ENCODE peak calls at places on chromosomes 2 and 18, in five cellular contexts. M is H9, X is neuronal stem cell, V is trophoblast cell, P is mesenchymal stem cell. O is an unnamed sample.

GRCh38 chr2:10286216-10287037 is 16.3 kb upstream of the HPCAL1 start:
- DNase-seq in M (no peak), X (no peak), V (no peak), P (no peak), O (no peak)

GRCh38 chr2:116737951-116738350 is 1076.5 kb upstream of the DDX18 start:
- DNase-seq in M (no peak), X (no peak), V (no peak), P (no peak), O (no peak)

GRCh38 chr2:138787053-138787666 is 7.0 kb upstream of the NXPH2 start:
- DNase-seq in M (no peak), X (peak), V (peak), P (peak), O (no peak)

GRCh38 chr2:229815858-229816257 is 101.5 kb upstream of the DNER start:
- DNase-seq in M (no peak), X (no peak), V (peak), P (peak), O (no peak)

GRCh38 chr2:28398101-28398834 is 5.6 kb downstream of the FOSL2 start:
- DNase-seq in M (no peak), X (no peak), V (peak), P (peak), O (no peak)

GRCh38 chr2:132585982-132586608 is 83.9 kb downstream of the LYPD1 start:
- DNase-seq in M (no peak), X (no peak), V (no peak), P (no peak), O (no peak)

GRCh38 chr2:200863655-200864205 is 728 bp downstream of the CLK1 start:
- DNase-seq in M (no peak), X (no peak), V (peak), P (no peak), O (no peak)

GRCh38 chr2:64052468-64053241 is 33.4 kb upstream of the VPS54 start:
- DNase-seq in M (no peak), X (no peak), V (no peak), P (no peak), O (no peak)

GRCh38 chr2:215236131-215236530 is 75.7 kb upstream of the ATIC start:
- DNase-seq in M (no peak), X (no peak), V (no peak), P (no peak), O (no peak)

GRCh38 chr2:147628971-147629421 is 215.8 kb upstream of the ACVR2A start:
- DNase-seq in M (no peak), X (no peak), V (peak), P (no peak), O (no peak)

GRCh38 chr2:40072442-40073232 is 293.6 kb upstream of the THUMPD2 start:
- DNase-seq in M (no peak), X (no peak), V (no peak), P (no peak), O (no peak)

GRCh38 chr2:159968282-159968900 is 94.0 kb downstream of the PLA2R1 start:
- DNase-seq in M (peak), X (peak), V (peak), P (peak), O (no peak)

GRCh38 chr2:25363733-25364132 is 22.0 kb upstream of the DNMT3A start:
- DNase-seq in M (no peak), X (no peak), V (no peak), P (no peak), O (no peak)

GRCh38 chr2:209073151-209073550 is 350.7 kb upstream of the MAP2 start:
- DNase-seq in M (no peak), X (no peak), V (no peak), P (no peak), O (no peak)

GRCh38 chr2:137865954-137866540 is 98.2 kb upstream of the HNMT start:
- DNase-seq in M (peak), X (peak), V (peak), P (peak), O (no peak)

GRCh38 chr2:211237586-211237985 is 681.2 kb downstream of the CPS1 start:
- DNase-seq in M (no peak), X (no peak), V (no peak), P (no peak), O (no peak)
- H2BK12ac ChIP-seq in M (no peak), X (no peak), V (no peak), P (no peak), O (no peak)

DNA sequence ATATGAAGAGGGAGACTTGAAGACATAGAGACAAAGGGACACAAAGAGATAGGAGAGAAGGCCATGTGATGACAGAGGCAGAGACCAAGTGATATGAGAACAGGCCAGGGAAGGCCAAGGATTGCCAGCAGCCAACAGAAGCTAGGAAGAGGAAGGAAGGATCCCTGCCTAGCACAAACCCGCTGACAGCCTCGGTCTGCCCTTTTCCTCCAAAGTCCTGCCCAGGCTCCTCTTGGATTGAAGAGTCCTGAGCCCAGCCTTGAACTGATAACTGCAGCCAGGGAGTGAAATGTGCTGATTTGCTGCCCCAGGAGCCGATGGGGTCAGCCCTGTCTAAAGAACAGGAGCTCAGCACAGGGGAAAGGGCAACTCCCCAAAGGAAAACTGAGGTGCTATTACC is 76.6 kb downstream of the MCFD2 start:
- DNase-seq in M (no peak), X (no peak), V (no peak), P (no peak), O (no peak)
- H2BK12ac ChIP-seq in M (no peak), X (no peak), V (no peak), P (no peak), O (no peak)

DNA sequence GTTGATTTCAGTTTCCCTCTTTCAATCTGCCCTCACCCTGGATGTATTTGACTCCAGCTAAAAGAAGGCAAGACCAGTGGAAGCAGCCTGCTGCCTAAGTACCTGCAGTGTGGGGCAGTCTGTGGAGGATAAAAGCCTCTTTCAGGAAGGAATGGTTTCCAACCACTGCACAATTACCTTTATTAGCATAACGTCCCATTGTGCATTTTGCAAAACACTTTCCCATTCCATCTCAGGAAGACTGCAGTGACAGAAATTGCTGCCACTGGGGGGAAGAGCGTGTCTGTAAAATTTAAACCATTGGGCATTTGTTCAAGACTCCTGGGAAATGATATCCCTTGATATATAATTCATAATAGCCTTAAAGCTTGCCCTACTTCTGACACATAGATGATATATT is 26.2 kb downstream of the CYRIA start:
- DNase-seq in M (no peak), X (no peak), V (no peak), P (no peak), O (no peak)
- H2BK12ac ChIP-seq in M (no peak), X (no peak), V (no peak), P (no peak), O (no peak)

GRCh38 chr18:46519870-46520269 is 137.2 kb downstream of the LOXHD1 start:
- DNase-seq in M (no peak), X (no peak), V (no peak), P (no peak), O (no peak)
- H2BK12ac ChIP-seq in M (no peak), X (no peak), V (no peak), P (no peak), O (no peak)

GRCh38 chr2:19051238-19051831 is 307.1 kb downstream of the OSR1 start:
- DNase-seq in M (no peak), X (no peak), V (no peak), P (no peak), O (no peak)
- H2BK12ac ChIP-seq in M (no peak), X (no peak), V (no peak), P (no peak), O (no peak)

GRCh38 chr2:235471186-235471747 is 22.6 kb upstream of the AGAP1 start:
- DNase-seq in M (no peak), X (no peak), V (no peak), P (no peak), O (no peak)

GRCh38 chr2:235472443-235472842 is 21.4 kb upstream of the AGAP1 start:
- DNase-seq in M (no peak), X (no peak), V (no peak), P (no peak), O (no peak)

GRCh38 chr2:235468978-235469694 is 24.7 kb upstream of the AGAP1 start:
- DNase-seq in M (no peak), X (peak), V (peak), P (peak), O (no peak)

GRCh38 chr2:235463893-235464292 is 29.9 kb upstream of the AGAP1 start:
- DNase-seq in M (no peak), X (no peak), V (no peak), P (no peak), O (no peak)

DNA sequence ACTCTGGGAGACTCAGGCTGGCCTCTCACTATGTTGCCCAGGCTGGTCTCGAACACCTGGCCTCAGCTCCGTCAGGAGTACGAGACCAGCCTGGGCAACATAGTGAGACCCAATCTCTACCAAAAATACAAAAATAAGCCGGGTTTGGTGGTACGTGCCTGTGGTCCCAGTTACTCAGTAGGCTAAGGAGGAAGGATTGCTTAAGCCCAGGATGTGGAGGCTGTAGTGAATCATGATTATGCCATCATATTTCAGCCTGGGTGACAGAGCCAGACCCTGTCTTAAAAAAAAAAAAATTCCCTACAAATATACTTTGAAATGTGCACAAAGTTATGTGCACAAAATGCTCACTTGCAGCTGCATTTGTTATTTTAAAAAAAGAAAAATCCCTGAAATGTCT is 26.3 kb upstream of the AGAP1 start:
- DNase-seq in M (no peak), X (no peak), V (no peak), P (no peak), O (no peak)
- H2BK12ac ChIP-seq in M (no peak), X (no peak), V (no peak), P (no peak), O (no peak)

GRCh38 chr2:118176601-118177000 is 88.3 kb downstream of the INSIG2 start:
- DNase-seq in M (no peak), X (no peak), V (no peak), P (no peak), O (no peak)

GRCh38 chr2:118177318-118177717 is 89.0 kb downstream of the INSIG2 start:
- DNase-seq in M (no peak), X (no peak), V (no peak), P (no peak), O (no peak)

GRCh38 chr2:118179445-118179844 is 91.2 kb downstream of the INSIG2 start:
- DNase-seq in M (no peak), X (no peak), V (peak), P (no peak), O (no peak)

GRCh38 chr2:118177932-118178331 is 89.7 kb downstream of the INSIG2 start:
- DNase-seq in M (no peak), X (no peak), V (peak), P (no peak), O (no peak)
- H2BK12ac ChIP-seq in M (no peak), X (peak), V (no peak), P (no peak), O (no peak)

DNA sequence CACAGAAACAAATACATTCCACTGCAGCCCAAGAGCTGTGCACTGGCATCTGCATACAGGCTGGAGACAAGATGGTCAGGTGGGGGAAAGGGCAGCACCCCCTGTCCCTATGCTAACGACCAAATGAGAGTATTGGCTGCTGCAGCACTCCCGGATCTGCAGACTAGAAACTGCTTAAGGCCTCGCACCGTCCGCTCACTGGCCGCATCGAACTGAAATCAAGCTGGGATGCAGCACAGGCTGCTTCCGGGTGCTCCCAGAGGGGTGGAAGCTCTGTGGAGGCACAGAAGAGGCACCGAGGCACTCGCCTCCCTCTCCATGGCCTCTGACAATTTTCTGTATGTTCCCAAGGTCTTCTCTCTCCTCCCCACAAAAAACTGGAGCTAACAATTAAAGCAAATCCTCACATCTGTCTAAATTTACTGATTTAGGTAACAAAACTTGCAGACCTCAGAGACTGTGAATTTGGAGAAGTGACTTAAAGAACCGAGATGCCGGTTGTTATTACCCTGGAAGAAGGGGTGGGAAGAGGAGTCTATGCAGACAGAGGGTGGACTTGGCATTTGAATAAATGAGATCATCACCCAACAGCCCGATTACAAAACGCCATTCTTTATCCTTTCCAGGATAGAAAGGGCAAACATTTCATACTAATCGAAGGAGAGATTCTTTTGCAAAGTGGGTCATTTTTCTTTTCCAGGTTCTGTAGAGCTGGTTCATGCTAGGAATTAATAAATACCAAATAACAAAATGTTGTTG is 73.3 kb upstream of the TPO start:
- DNase-seq in M (no peak), X (no peak), V (no peak), P (no peak), O (no peak)
- H2BK12ac ChIP-seq in M (no peak), X (no peak), V (no peak), P (no peak), O (no peak)

DNA sequence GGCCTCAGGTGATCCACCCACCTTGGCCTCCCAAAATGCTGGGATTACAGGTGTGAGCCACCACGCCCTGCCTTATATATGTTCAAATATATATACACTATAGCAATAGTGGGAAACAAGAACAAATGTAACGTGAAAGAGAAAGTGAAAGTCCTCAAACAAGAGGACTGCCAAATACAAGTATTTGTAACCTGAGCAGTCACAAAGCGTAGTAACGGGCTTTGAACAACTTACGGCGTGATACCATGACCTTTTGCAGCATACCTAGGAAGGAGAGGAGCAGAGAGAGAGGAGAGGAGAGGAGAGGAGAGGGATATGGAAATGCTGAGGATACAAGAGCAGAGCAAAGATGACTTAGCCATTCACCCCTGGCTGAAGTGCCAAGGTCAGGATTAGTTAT is 113.8 kb upstream of the RGPD4 start:
- DNase-seq in M (no peak), X (no peak), V (peak), P (peak), O (no peak)
- H2BK12ac ChIP-seq in M (no peak), X (no peak), V (no peak), P (no peak), O (no peak)

DNA sequence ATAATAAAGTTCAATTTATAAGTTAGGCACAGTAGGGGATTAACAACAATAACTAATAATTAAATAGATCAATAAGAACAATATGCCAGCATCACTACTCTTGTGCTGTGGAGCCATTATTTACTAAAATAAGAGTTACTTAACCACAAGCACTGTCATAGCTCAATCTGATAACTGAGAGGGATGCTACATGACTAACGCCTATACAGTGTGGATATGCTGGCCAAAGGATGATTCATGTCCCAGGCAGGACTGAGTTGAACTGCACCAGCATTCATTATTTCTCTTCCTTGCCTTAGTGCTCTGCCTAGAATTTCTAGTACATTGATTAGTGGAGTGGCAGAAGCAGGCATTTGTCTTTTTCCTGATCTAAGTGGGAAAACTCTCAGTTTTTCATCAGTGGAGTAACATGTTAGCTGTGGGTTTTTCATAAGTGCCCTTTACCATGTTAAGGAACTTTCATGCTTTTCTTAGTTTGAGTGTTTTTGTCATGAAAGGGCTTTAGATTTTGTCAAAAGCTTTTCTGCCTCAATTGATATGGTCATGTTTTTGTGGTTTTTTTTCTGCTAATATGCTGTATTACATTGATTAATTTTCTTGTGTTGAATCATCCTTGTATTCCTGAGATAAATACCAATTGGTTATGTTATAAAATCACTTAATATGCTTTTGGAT is 21.7 kb downstream of the KIAA1328 start:
- DNase-seq in M (no peak), X (no peak), V (peak), P (peak), O (no peak)
- H2BK12ac ChIP-seq in M (no peak), X (no peak), V (no peak), P (no peak), O (no peak)